ENCODE peak calls at places on chromosomes 3 and 15, in five cellular contexts. One of them, this sample, is unnamed.

GRCh38 chr15:74621936-74622335 is 6.3 kb downstream of the CLK3 start:
- DNase-seq in naive thymus-derived CD4-positive, alpha-beta T cell: no peak
- DNase-seq in mucosa of descending colon: peak; percentile 47
- DNase-seq in left ventricle myocardium inferior: no peak
- DNase-seq in cardiac muscle cell: no peak
- DNase-seq in this sample: no peak

GRCh38 chr15:75048394-75048793 is 25.0 kb downstream of the PPCDC start:
- DNase-seq in naive thymus-derived CD4-positive, alpha-beta T cell: no peak
- DNase-seq in mucosa of descending colon: no peak
- DNase-seq in left ventricle myocardium inferior: no peak
- DNase-seq in cardiac muscle cell: no peak
- DNase-seq in this sample: no peak

GRCh38 chr3:42526616-42527367 is 24.3 kb downstream of the VIPR1 start:
- DNase-seq in naive thymus-derived CD4-positive, alpha-beta T cell: no peak
- DNase-seq in mucosa of descending colon: no peak
- DNase-seq in left ventricle myocardium inferior: no peak
- DNase-seq in cardiac muscle cell: no peak
- DNase-seq in this sample: no peak

GRCh38 chr3:116815831-116816588 is 106.4 kb downstream of the TUSC7 start:
- DNase-seq in naive thymus-derived CD4-positive, alpha-beta T cell: no peak
- DNase-seq in mucosa of descending colon: no peak
- DNase-seq in left ventricle myocardium inferior: no peak
- DNase-seq in cardiac muscle cell: peak; percentile 0
- DNase-seq in this sample: peak; percentile 16

GRCh38 chr3:161395115-161395514 is 23.8 kb upstream of the SPTSSB start:
- DNase-seq in naive thymus-derived CD4-positive, alpha-beta T cell: no peak
- DNase-seq in mucosa of descending colon: no peak
- DNase-seq in left ventricle myocardium inferior: no peak
- DNase-seq in cardiac muscle cell: no peak
- DNase-seq in this sample: no peak

GRCh38 chr15:87219650-87220615 is 1036.6 kb downstream of the NTRK3 start:
- DNase-seq in naive thymus-derived CD4-positive, alpha-beta T cell: no peak
- DNase-seq in mucosa of descending colon: no peak
- DNase-seq in left ventricle myocardium inferior: no peak
- DNase-seq in cardiac muscle cell: no peak
- DNase-seq in this sample: no peak

GRCh38 chr3:197023998-197024651 is 5.5 kb downstream of the MELTF start:
- DNase-seq in naive thymus-derived CD4-positive, alpha-beta T cell: no peak
- DNase-seq in mucosa of descending colon: peak; percentile 51
- DNase-seq in left ventricle myocardium inferior: no peak
- DNase-seq in cardiac muscle cell: no peak
- DNase-seq in this sample: no peak

GRCh38 chr3:128950223-128950938 is 43.5 kb downstream of the CFAP92 start:
- DNase-seq in naive thymus-derived CD4-positive, alpha-beta T cell: no peak
- DNase-seq in mucosa of descending colon: no peak
- DNase-seq in left ventricle myocardium inferior: no peak
- DNase-seq in cardiac muscle cell: peak; percentile 30
- DNase-seq in this sample: peak; percentile 47

GRCh38 chr15:68450192-68450591 is 18.2 kb upstream of the ITGA11 start:
- DNase-seq in naive thymus-derived CD4-positive, alpha-beta T cell: no peak
- DNase-seq in mucosa of descending colon: no peak
- DNase-seq in left ventricle myocardium inferior: peak; percentile 46
- DNase-seq in cardiac muscle cell: no peak
- DNase-seq in this sample: no peak

GRCh38 chr15:63530235-63530634 is 25.8 kb downstream of the USP3 start:
- DNase-seq in naive thymus-derived CD4-positive, alpha-beta T cell: no peak
- DNase-seq in mucosa of descending colon: no peak
- DNase-seq in left ventricle myocardium inferior: no peak
- DNase-seq in cardiac muscle cell: no peak
- DNase-seq in this sample: no peak

GRCh38 chr15:25730918-25731317 is 132.2 kb downstream of the ATP10A start:
- DNase-seq in naive thymus-derived CD4-positive, alpha-beta T cell: no peak
- DNase-seq in mucosa of descending colon: no peak
- DNase-seq in left ventricle myocardium inferior: no peak
- DNase-seq in cardiac muscle cell: no peak
- DNase-seq in this sample: no peak

GRCh38 chr3:101271728-101272127 is 48.6 kb downstream of the IMPG2 start:
- DNase-seq in naive thymus-derived CD4-positive, alpha-beta T cell: no peak
- DNase-seq in mucosa of descending colon: no peak
- DNase-seq in left ventricle myocardium inferior: no peak
- DNase-seq in cardiac muscle cell: no peak
- DNase-seq in this sample: no peak

GRCh38 chr3:134197681-134198261 is 52.9 kb downstream of the RYK start:
- DNase-seq in naive thymus-derived CD4-positive, alpha-beta T cell: no peak
- DNase-seq in mucosa of descending colon: no peak
- DNase-seq in left ventricle myocardium inferior: no peak
- DNase-seq in cardiac muscle cell: peak; percentile 74
- DNase-seq in this sample: no peak

GRCh38 chr3:85141-85540 is 111.4 kb upstream of the CHL1 start:
- DNase-seq in naive thymus-derived CD4-positive, alpha-beta T cell: no peak
- DNase-seq in mucosa of descending colon: no peak
- DNase-seq in left ventricle myocardium inferior: no peak
- DNase-seq in cardiac muscle cell: no peak
- DNase-seq in this sample: no peak

GRCh38 chr15:75732206-75732808 is 19.7 kb upstream of the CSPG4 start:
- DNase-seq in naive thymus-derived CD4-positive, alpha-beta T cell: no peak
- DNase-seq in mucosa of descending colon: peak; percentile 29
- DNase-seq in left ventricle myocardium inferior: no peak
- DNase-seq in cardiac muscle cell: no peak
- DNase-seq in this sample: no peak

GRCh38 chr3:78801923-78802587 is 965.7 kb downstream of the ROBO1 start:
- DNase-seq in naive thymus-derived CD4-positive, alpha-beta T cell: no peak
- DNase-seq in mucosa of descending colon: no peak
- DNase-seq in left ventricle myocardium inferior: no peak
- DNase-seq in cardiac muscle cell: no peak
- DNase-seq in this sample: no peak

GRCh38 chr3:183896610-183897009 is 11.9 kb upstream of the PARL start:
- DNase-seq in naive thymus-derived CD4-positive, alpha-beta T cell: no peak
- DNase-seq in mucosa of descending colon: no peak
- DNase-seq in left ventricle myocardium inferior: no peak
- DNase-seq in cardiac muscle cell: no peak
- DNase-seq in this sample: no peak

GRCh38 chr3:49662021-49662420 is 12.1 kb upstream of the APEH start:
- DNase-seq in naive thymus-derived CD4-positive, alpha-beta T cell: no peak
- DNase-seq in mucosa of descending colon: no peak
- DNase-seq in left ventricle myocardium inferior: no peak
- DNase-seq in cardiac muscle cell: no peak
- DNase-seq in this sample: no peak

GRCh38 chr15:100759116-100759515 is 120.5 kb upstream of the ALDH1A3 start:
- DNase-seq in naive thymus-derived CD4-positive, alpha-beta T cell: no peak
- DNase-seq in mucosa of descending colon: no peak
- DNase-seq in left ventricle myocardium inferior: no peak
- DNase-seq in cardiac muscle cell: peak; percentile 78
- DNase-seq in this sample: no peak

GRCh38 chr3:33787328-33788009 is 11.0 kb upstream of the PDCD6IP start:
- DNase-seq in naive thymus-derived CD4-positive, alpha-beta T cell: peak; percentile 16
- DNase-seq in mucosa of descending colon: no peak
- DNase-seq in left ventricle myocardium inferior: peak; percentile 26
- DNase-seq in cardiac muscle cell: peak; percentile 82
- DNase-seq in this sample: peak; percentile 62
- H3K4me3 ChIP-seq in naive thymus-derived CD4-positive, alpha-beta T cell: no peak overlapping the region
- H3K4me3 ChIP-seq in mucosa of descending colon: no peak overlapping the region
- H3K4me3 ChIP-seq in left ventricle myocardium inferior: peak overlapping the region; percentile 56
- H3K4me3 ChIP-seq in cardiac muscle cell: peak overlapping the region; percentile 1
- H3K4me3 ChIP-seq in this sample: no peak overlapping the region

GRCh38 chr15:40096094-40096876 is 12.4 kb downstream of the BMF start:
- DNase-seq in naive thymus-derived CD4-positive, alpha-beta T cell: no peak
- DNase-seq in mucosa of descending colon: no peak
- DNase-seq in left ventricle myocardium inferior: no peak
- DNase-seq in cardiac muscle cell: no peak
- DNase-seq in this sample: no peak

GRCh38 chr15:40098489-40099261 is 10.0 kb downstream of the BMF start:
- DNase-seq in naive thymus-derived CD4-positive, alpha-beta T cell: no peak
- DNase-seq in mucosa of descending colon: peak; percentile 82
- DNase-seq in left ventricle myocardium inferior: peak; percentile 52
- DNase-seq in cardiac muscle cell: peak; percentile 88
- DNase-seq in this sample: peak; percentile 92

GRCh38 chr15:40097968-40098476 is 10.7 kb downstream of the BMF start:
- DNase-seq in naive thymus-derived CD4-positive, alpha-beta T cell: no peak
- DNase-seq in mucosa of descending colon: no peak
- DNase-seq in left ventricle myocardium inferior: peak; percentile 65
- DNase-seq in cardiac muscle cell: peak; percentile 46
- DNase-seq in this sample: peak; percentile 46

GRCh38 chr15:40095381-40096093 is 13.1 kb downstream of the BMF start:
- DNase-seq in naive thymus-derived CD4-positive, alpha-beta T cell: no peak
- DNase-seq in mucosa of descending colon: no peak
- DNase-seq in left ventricle myocardium inferior: no peak
- DNase-seq in cardiac muscle cell: no peak
- DNase-seq in this sample: no peak

DNA sequence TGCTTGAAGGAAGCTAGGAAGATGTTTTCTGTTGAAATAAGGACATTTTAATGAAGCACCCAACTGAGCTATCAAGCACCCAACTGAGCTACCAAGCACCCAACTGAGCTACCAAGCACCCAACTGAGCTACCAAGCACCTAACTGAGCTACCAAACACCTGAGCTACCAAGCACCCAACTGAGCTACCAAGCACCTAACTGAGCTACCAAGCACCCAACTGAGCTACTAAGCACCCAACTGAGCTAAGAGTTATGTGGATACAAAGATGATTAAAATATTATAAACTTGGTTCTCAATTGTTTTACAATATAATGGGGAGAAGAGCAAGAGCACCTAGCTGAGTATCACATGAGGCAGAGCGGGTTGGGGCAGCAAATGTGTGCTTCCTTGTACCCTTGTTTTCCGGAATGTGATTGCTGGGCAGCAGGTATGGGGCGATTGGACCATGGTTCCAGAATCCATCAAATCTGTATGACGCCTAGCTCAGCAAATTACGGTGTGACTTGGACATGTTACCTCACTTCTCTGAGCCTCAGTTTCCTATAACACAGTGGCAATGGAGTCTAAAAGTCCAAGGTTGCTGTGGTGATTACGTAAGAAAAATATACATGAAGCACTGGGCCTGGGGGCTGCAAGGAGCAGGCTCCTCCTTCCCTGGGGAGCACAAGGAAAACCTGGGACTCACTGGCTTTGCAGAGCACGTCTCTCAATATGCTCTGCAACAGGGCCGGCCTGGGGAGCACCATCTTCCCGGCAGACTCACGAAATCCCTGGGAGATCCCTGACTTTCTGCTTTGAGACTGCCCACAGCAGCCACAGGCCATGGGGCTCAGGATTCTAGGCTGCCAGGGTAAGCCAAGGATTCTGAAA is 11.3 kb downstream of the BMF start:
- DNase-seq in naive thymus-derived CD4-positive, alpha-beta T cell: no peak
- DNase-seq in mucosa of descending colon: no peak
- DNase-seq in left ventricle myocardium inferior: no peak
- DNase-seq in cardiac muscle cell: no peak
- DNase-seq in this sample: no peak
- H3K4me3 ChIP-seq in naive thymus-derived CD4-positive, alpha-beta T cell: no peak overlapping the region
- H3K4me3 ChIP-seq in mucosa of descending colon: no peak overlapping the region
- H3K4me3 ChIP-seq in left ventricle myocardium inferior: no peak overlapping the region
- H3K4me3 ChIP-seq in cardiac muscle cell: no peak overlapping the region
- H3K4me3 ChIP-seq in this sample: no peak overlapping the region

GRCh38 chr3:144031938-144032337 is 60.3 kb downstream of the DIPK2A start:
- DNase-seq in naive thymus-derived CD4-positive, alpha-beta T cell: no peak
- DNase-seq in mucosa of descending colon: no peak
- DNase-seq in left ventricle myocardium inferior: peak; percentile 37
- DNase-seq in cardiac muscle cell: peak; percentile 42
- DNase-seq in this sample: peak; percentile 84
- H3K4me3 ChIP-seq in naive thymus-derived CD4-positive, alpha-beta T cell: no peak overlapping the region
- H3K4me3 ChIP-seq in mucosa of descending colon: no peak overlapping the region
- H3K4me3 ChIP-seq in left ventricle myocardium inferior: no peak overlapping the region
- H3K4me3 ChIP-seq in cardiac muscle cell: no peak overlapping the region
- H3K4me3 ChIP-seq in this sample: no peak overlapping the region

GRCh38 chr3:40973141-40973540 is 226.2 kb upstream of the CTNNB1 start:
- DNase-seq in naive thymus-derived CD4-positive, alpha-beta T cell: no peak
- DNase-seq in mucosa of descending colon: no peak
- DNase-seq in left ventricle myocardium inferior: no peak
- DNase-seq in cardiac muscle cell: no peak
- DNase-seq in this sample: no peak

GRCh38 chr3:40972350-40972749 is 227.0 kb upstream of the CTNNB1 start:
- DNase-seq in naive thymus-derived CD4-positive, alpha-beta T cell: no peak
- DNase-seq in mucosa of descending colon: no peak
- DNase-seq in left ventricle myocardium inferior: no peak
- DNase-seq in cardiac muscle cell: no peak
- DNase-seq in this sample: no peak

GRCh38 chr3:40969341-40969740 is 230.0 kb upstream of the CTNNB1 start:
- DNase-seq in naive thymus-derived CD4-positive, alpha-beta T cell: no peak
- DNase-seq in mucosa of descending colon: no peak
- DNase-seq in left ventricle myocardium inferior: no peak
- DNase-seq in cardiac muscle cell: no peak
- DNase-seq in this sample: no peak

GRCh38 chr3:40970067-40970466 is 229.2 kb upstream of the CTNNB1 start:
- DNase-seq in naive thymus-derived CD4-positive, alpha-beta T cell: no peak
- DNase-seq in mucosa of descending colon: no peak
- DNase-seq in left ventricle myocardium inferior: no peak
- DNase-seq in cardiac muscle cell: no peak
- DNase-seq in this sample: no peak

DNA sequence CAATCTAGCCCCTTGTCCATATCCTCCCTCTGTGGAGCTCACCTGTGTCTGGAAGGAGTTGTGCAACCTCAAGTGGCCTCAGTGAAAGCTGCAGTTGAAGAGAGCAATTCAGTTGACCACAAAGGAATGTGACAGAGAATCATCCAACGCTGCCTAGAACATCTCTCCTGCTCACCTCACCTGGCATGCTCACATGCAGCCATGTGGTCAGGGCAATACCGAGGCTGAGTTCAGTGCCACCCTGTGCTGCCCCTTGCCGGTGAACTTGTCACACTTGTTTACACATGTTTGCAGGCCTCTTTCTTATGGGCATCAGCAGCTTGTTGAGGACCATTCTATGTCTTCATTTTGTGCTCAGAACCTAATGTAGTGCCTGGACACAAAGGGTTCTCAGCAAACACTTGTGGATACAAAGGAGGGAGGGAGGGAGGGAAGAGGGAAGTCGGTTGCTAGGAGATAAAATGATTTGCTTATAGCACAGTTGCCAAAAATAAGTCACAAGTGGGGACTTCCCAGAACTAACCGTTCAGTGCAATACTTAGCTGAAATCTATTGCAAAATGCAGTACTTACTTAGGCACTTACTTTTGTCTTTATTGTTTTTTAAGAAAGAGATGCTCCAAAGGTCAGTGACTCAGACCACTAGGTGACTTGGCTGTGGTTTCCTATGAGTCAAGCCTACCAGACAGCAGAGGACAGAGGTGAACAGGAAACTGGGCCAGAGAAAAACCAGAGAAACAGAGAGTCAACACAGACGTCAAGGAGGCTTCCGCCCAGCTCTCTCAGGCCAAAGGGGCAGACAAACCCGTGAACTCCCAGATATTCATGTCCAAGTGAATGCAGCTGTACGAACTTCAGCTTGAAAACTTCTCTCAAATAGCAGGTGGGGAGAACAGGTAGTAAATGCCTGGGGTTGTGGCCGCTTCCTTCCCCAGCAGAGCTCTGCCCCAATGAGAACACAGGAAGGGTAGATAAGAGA is 227.8 kb upstream of the CTNNB1 start:
- DNase-seq in naive thymus-derived CD4-positive, alpha-beta T cell: no peak
- DNase-seq in mucosa of descending colon: peak; percentile 68
- DNase-seq in left ventricle myocardium inferior: peak; percentile 49
- DNase-seq in cardiac muscle cell: peak; percentile 96
- DNase-seq in this sample: peak; percentile 83
- H3K4me3 ChIP-seq in naive thymus-derived CD4-positive, alpha-beta T cell: no peak overlapping the region
- H3K4me3 ChIP-seq in mucosa of descending colon: no peak overlapping the region
- H3K4me3 ChIP-seq in left ventricle myocardium inferior: no peak overlapping the region
- H3K4me3 ChIP-seq in cardiac muscle cell: no peak overlapping the region
- H3K4me3 ChIP-seq in this sample: no peak overlapping the region

GRCh38 chr3:187773233-187773962 is 28.1 kb upstream of the BCL6 start:
- DNase-seq in naive thymus-derived CD4-positive, alpha-beta T cell: no peak
- DNase-seq in mucosa of descending colon: no peak
- DNase-seq in left ventricle myocardium inferior: no peak
- DNase-seq in cardiac muscle cell: no peak
- DNase-seq in this sample: no peak
- H3K4me3 ChIP-seq in naive thymus-derived CD4-positive, alpha-beta T cell: no peak overlapping the region
- H3K4me3 ChIP-seq in mucosa of descending colon: no peak overlapping the region
- H3K4me3 ChIP-seq in left ventricle myocardium inferior: no peak overlapping the region
- H3K4me3 ChIP-seq in cardiac muscle cell: no peak overlapping the region
- H3K4me3 ChIP-seq in this sample: no peak overlapping the region